ENCODE peak calls at places on chromosomes 16 and 17, in seven cellular contexts. L is keratinocyte, D is GM06990, O is AG10803, V is gastrocnemius medialis, W is pancreas, A is BJ. Y is an unnamed sample.

GRCh38 chr17:9904277-9905077 is 594 bp downstream of the RCVRN start:
- DNase-seq in L (no peak), D (no peak), O (no peak), V (no peak), W (no peak), A (no peak), Y (no peak)

GRCh38 chr16:85019659-85020245 is 7.8 kb upstream of the KIAA0513 start:
- DNase-seq in L (no peak), D (no peak), O (no peak), V (no peak), W (peak; percentile 84), A (no peak), Y (no peak)

GRCh38 chr16:48611329-48612137 is 1.6 kb upstream of the N4BP1 start:
- DNase-seq in L (peak; percentile 98), D (peak; percentile 33), O (no peak), V (no peak), W (no peak), A (no peak), Y (no peak)

GRCh38 chr17:75913537-75914210 is 9.0 kb upstream of the MRPL38 start:
- DNase-seq in L (no peak), D (no peak), O (no peak), V (no peak), W (no peak), A (no peak), Y (no peak)

GRCh38 chr16:85170066-85171003 is 58.1 kb upstream of the CIBAR2 start:
- DNase-seq in L (no peak), D (no peak), O (no peak), V (peak; percentile 76), W (no peak), A (no peak), Y (no peak)

GRCh38 chr17:43212641-43213490 is 1.2 kb downstream of the TMEM106A start:
- DNase-seq in L (no peak), D (peak; percentile 50), O (peak; percentile 22), V (no peak), W (peak; percentile 45), A (no peak), Y (no peak)

GRCh38 chr17:39222151-39222550 is 3.6 kb downstream of the STAC2 start:
- DNase-seq in L (no peak), D (no peak), O (no peak), V (no peak), W (no peak), A (no peak), Y (no peak)

GRCh38 chr17:28643979-28644781 is 778 bp downstream of the BLTP2 start:
- DNase-seq in L (no peak), D (peak; percentile 42), O (peak; percentile 54), V (peak; percentile 39), W (peak; percentile 55), A (no peak), Y (peak; percentile 45)

GRCh38 chr16:15517743-15518142 is 83.4 kb downstream of the BMERB1 start:
- DNase-seq in L (no peak), D (no peak), O (no peak), V (no peak), W (no peak), A (no peak), Y (no peak)

GRCh38 chr16:66020061-66020460 is 346.4 kb upstream of the CDH5 start:
- DNase-seq in L (no peak), D (no peak), O (peak; percentile 25), V (no peak), W (no peak), A (no peak), Y (peak; percentile 30)

GRCh38 chr17:50508573-50509460 is 578 bp downstream of the MYCBPAP start:
- DNase-seq in L (no peak), D (no peak), O (no peak), V (no peak), W (peak; percentile 35), A (no peak), Y (peak; percentile 39)

GRCh38 chr17:50506298-50506697 is 1.9 kb upstream of the MYCBPAP start:
- DNase-seq in L (no peak), D (no peak), O (no peak), V (no peak), W (no peak), A (no peak), Y (no peak)

GRCh38 chr17:50511058-50511457 is 2.8 kb downstream of the MYCBPAP start:
- DNase-seq in L (no peak), D (peak; percentile 76), O (no peak), V (no peak), W (no peak), A (no peak), Y (peak; percentile 49)

GRCh38 chr17:50505731-50506130 is 2.5 kb upstream of the MYCBPAP start:
- DNase-seq in L (no peak), D (no peak), O (no peak), V (no peak), W (no peak), A (no peak), Y (no peak)

GRCh38 chr17:50507871-50508572 is at the start of gene MYCBPAP:
- DNase-seq in L (no peak), D (peak; percentile 90), O (peak; percentile 73), V (peak; percentile 64), W (peak; percentile 77), A (no peak), Y (peak; percentile 83)
- TF ChIP-seq CTCF in L (peak; percentile 56), D (peak; percentile 16), O (peak; percentile 9), V (no peak), W (no peak), A (peak; percentile 33), Y (no peak)

GRCh38 chr16:17434006-17434405 is 36.8 kb downstream of the XYLT1 start:
- DNase-seq in L (no peak), D (no peak), O (peak; percentile 39), V (no peak), W (no peak), A (no peak), Y (no peak)

GRCh38 chr16:17433577-17433960 is 37.2 kb downstream of the XYLT1 start:
- DNase-seq in L (no peak), D (no peak), O (no peak), V (no peak), W (no peak), A (no peak), Y (no peak)

GRCh38 chr16:17432902-17433576 is 37.7 kb downstream of the XYLT1 start:
- DNase-seq in L (no peak), D (no peak), O (peak; percentile 77), V (no peak), W (no peak), A (no peak), Y (no peak)

GRCh38 chr16:17437142-17437720 is 33.5 kb downstream of the XYLT1 start:
- DNase-seq in L (no peak), D (no peak), O (peak; percentile 45), V (no peak), W (no peak), A (no peak), Y (peak; percentile 56)

DNA sequence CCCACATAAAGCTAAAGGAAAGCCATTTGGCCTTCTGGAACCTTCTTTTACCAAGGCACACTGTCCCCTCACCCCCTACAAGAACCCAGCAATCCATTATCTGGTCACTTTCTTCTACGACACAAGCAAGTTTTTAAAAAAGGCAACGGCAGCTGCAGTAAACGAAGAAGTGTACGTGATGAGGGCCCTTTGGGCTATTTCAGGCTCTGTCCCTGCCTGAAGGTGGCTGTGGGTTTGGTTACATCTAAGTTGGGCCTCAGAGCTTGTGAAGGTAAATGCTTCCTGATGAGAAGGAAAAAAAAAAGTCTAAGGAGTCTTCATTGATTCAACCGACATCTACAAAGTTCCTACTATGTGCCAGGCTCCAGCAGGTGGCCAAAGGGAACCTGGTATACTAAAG is 35.4 kb downstream of the XYLT1 start:
- DNase-seq in L (no peak), D (no peak), O (no peak), V (no peak), W (no peak), A (no peak), Y (no peak)
- H3K4me3 ChIP-seq in L (no peak overlapping the region), D (no peak overlapping the region), O (no peak overlapping the region), V (no peak overlapping the region), W (no peak overlapping the region), A (no peak overlapping the region), Y (no peak overlapping the region)

GRCh38 chr17:58270476-58271290 is 10.1 kb downstream of the MPO start:
- DNase-seq in L (no peak), D (no peak), O (no peak), V (no peak), W (no peak), A (no peak), Y (no peak)
- TF ChIP-seq CTCF in L (peak; percentile 26), D (peak; percentile 40), O (no peak), V (no peak), W (no peak), A (no peak), Y (no peak)

DNA sequence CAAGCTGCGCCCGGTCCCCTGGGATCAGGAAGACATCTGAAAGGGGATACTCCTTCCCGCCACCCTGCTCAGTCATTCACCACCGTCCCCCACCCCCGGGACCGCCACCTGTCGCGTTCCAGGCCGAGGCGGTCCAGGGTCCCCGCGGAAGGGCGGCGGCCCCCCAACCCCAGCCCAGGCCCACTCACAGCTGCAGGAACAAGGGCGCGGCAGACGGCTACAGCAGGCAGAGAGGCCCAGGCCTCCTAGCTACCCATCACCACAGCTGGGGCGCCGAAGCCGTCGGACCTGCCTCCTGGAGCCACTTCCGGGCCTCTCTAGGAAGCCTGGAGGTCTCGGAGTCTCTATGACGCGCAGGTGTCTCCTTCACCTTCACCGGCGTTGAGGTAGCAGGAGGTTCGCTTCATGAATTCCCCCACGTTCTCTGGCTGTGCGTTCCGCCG is at the start of gene SDR42E1:
- DNase-seq in L (no peak), D (peak; percentile 71), O (no peak), V (no peak), W (peak; percentile 83), A (no peak), Y (no peak)
- H3K4me3 ChIP-seq in L (peak within 1 kb of the TSS; percentile 73), D (peak within 1 kb of the TSS; percentile 61), O (no peak within 1 kb of the TSS), V (no peak within 1 kb of the TSS), W (peak within 1 kb of the TSS; percentile 64), A (peak within 1 kb of the TSS; percentile 19), Y (no peak within 1 kb of the TSS)

GRCh38 chr17:40479754-40480480 is 21.5 kb downstream of the TNS4 start:
- DNase-seq in L (no peak), D (no peak), O (no peak), V (no peak), W (no peak), A (no peak), Y (no peak)
- TF ChIP-seq CTCF in L (no peak), D (no peak), O (no peak), V (no peak), W (no peak), A (no peak), Y (no peak)

GRCh38 chr16:984106-984505 is 2.5 kb downstream of the SOX8 start:
- DNase-seq in L (no peak), D (no peak), O (no peak), V (no peak), W (no peak), A (no peak), Y (no peak)
- H3K4me3 ChIP-seq in L (no peak overlapping the region), D (no peak overlapping the region), O (no peak overlapping the region), V (no peak overlapping the region), W (no peak overlapping the region), A (no peak overlapping the region), Y (no peak overlapping the region)

Y was measured in foreskin fibroblast.